ENCODE peak calls at places on chromosomes 1 and 21, in eight cellular contexts. D, E, W, A, R, M, F and Y are unnamed samples.

GRCh38 chr1:1591452-1591851 is 8.5 kb downstream of the FNDC10 start:
- DNase-seq in D (no peak), E (no peak), W (no peak), A (peak; percentile 50), R (no peak), M (no peak), F (no peak), Y (no peak)

GRCh38 chr1:94971491-94971924 is 44.6 kb upstream of the CNN3 start:
- DNase-seq in D (no peak), E (no peak), W (no peak), A (no peak), R (no peak), M (no peak), F (no peak), Y (no peak)

GRCh38 chr1:15290382-15290781 is 43.4 kb downstream of the FHAD1 start:
- DNase-seq in D (no peak), E (peak; percentile 33), W (peak; percentile 23), A (peak; percentile 90), R (no peak), M (no peak), F (no peak), Y (no peak)

GRCh38 chr1:54490361-54491248 is 57.4 kb upstream of the ACOT11 start:
- DNase-seq in D (no peak), E (no peak), W (no peak), A (peak; percentile 5), R (peak; percentile 66), M (no peak), F (peak; percentile 85), Y (peak; percentile 49)

GRCh38 chr1:160951443-160952128 is 3.0 kb downstream of the ITLN2 start:
- DNase-seq in D (peak; percentile 43), E (peak; percentile 82), W (peak; percentile 75), A (peak; percentile 55), R (peak; percentile 57), M (peak; percentile 55), F (peak; percentile 76), Y (peak; percentile 22)

GRCh38 chr1:208835082-208835467 is 590.9 kb upstream of the PLXNA2 start:
- DNase-seq in D (peak; percentile 29), E (no peak), W (no peak), A (no peak), R (peak; percentile 85), M (no peak), F (peak; percentile 59), Y (no peak)

GRCh38 chr1:218679391-218679790 is 334.3 kb downstream of the TGFB2 start:
- DNase-seq in D (no peak), E (no peak), W (no peak), A (no peak), R (no peak), M (no peak), F (no peak), Y (no peak)

GRCh38 chr1:14599173-14599754 is 779 bp downstream of the KAZN start:
- DNase-seq in D (peak; percentile 48), E (no peak), W (no peak), A (no peak), R (no peak), M (no peak), F (peak; percentile 76), Y (no peak)

GRCh38 chr1:204151562-204152309 is at the start of gene ETNK2:
- DNase-seq in D (peak; percentile 47), E (peak; percentile 31), W (peak; percentile 48), A (peak; percentile 34), R (peak; percentile 75), M (peak; percentile 21), F (peak; percentile 84), Y (peak; percentile 51)

GRCh38 chr1:16920951-16921350 is 780 bp upstream of the CROCC start:
- DNase-seq in D (no peak), E (no peak), W (no peak), A (no peak), R (no peak), M (no peak), F (no peak), Y (no peak)

GRCh38 chr1:224851850-224852261 is 77.6 kb upstream of the DNAH14 start:
- DNase-seq in D (no peak), E (no peak), W (no peak), A (no peak), R (no peak), M (no peak), F (no peak), Y (no peak)

GRCh38 chr1:248243204-248243603 is 12.0 kb downstream of the OR2M4 start:
- DNase-seq in D (no peak), E (peak; percentile 26), W (no peak), A (peak; percentile 50), R (no peak), M (no peak), F (peak; percentile 15), Y (no peak)

GRCh38 chr1:12472798-12473551 is 145.0 kb downstream of the DHRS3 start:
- DNase-seq in D (no peak), E (peak; percentile 88), W (peak; percentile 78), A (no peak), R (no peak), M (peak; percentile 41), F (no peak), Y (no peak)

GRCh38 chr21:25845729-25846256 is 111.0 kb downstream of the GABPA start:
- DNase-seq in D (no peak), E (no peak), W (no peak), A (no peak), R (peak; percentile 8), M (no peak), F (no peak), Y (no peak)

GRCh38 chr1:168483531-168483930 is 60.3 kb downstream of the XCL2 start:
- DNase-seq in D (no peak), E (no peak), W (no peak), A (no peak), R (no peak), M (no peak), F (no peak), Y (no peak)

GRCh38 chr1:4837752-4838151 is 183.3 kb downstream of the AJAP1 start:
- DNase-seq in D (no peak), E (no peak), W (no peak), A (no peak), R (no peak), M (no peak), F (no peak), Y (no peak)

GRCh38 chr1:212512731-212513559 is 80.2 kb downstream of the NENF start:
- DNase-seq in D (no peak), E (peak; percentile 10), W (no peak), A (peak; percentile 61), R (no peak), M (no peak), F (no peak), Y (no peak)

GRCh38 chr1:41418868-41419583 is 57.8 kb downstream of the FOXO6 start:
- DNase-seq in D (no peak), E (no peak), W (no peak), A (peak; percentile 96), R (peak; percentile 19), M (no peak), F (peak; percentile 27), Y (peak; percentile 85)

GRCh38 chr1:218424528-218424927 is 79.4 kb downstream of the TGFB2 start:
- DNase-seq in D (no peak), E (no peak), W (no peak), A (no peak), R (no peak), M (no peak), F (peak; percentile 18), Y (no peak)

GRCh38 chr1:183097438-183098051 is 74.3 kb downstream of the LAMC1 start:
- DNase-seq in D (no peak), E (no peak), W (no peak), A (peak; percentile 65), R (peak; percentile 19), M (no peak), F (peak; percentile 26), Y (no peak)

GRCh38 chr1:55582078-55582477 is 366.9 kb upstream of the USP24 start:
- DNase-seq in D (no peak), E (no peak), W (no peak), A (no peak), R (no peak), M (no peak), F (no peak), Y (no peak)

GRCh38 chr1:203789966-203790365 is 5.5 kb upstream of the ZBED6 start:
- DNase-seq in D (no peak), E (no peak), W (no peak), A (no peak), R (no peak), M (no peak), F (no peak), Y (no peak)

GRCh38 chr1:230064283-230064682 is 2.8 kb upstream of the GALNT2 start:
- DNase-seq in D (no peak), E (no peak), W (no peak), A (no peak), R (no peak), M (no peak), F (no peak), Y (no peak)

GRCh38 chr1:115880981-115881672 is 40.2 kb upstream of the NHLH2 start:
- DNase-seq in D (no peak), E (no peak), W (no peak), A (no peak), R (no peak), M (no peak), F (no peak), Y (no peak)

GRCh38 chr1:180167721-180168467 is 13.2 kb downstream of the QSOX1 start:
- DNase-seq in D (no peak), E (peak; percentile 17), W (no peak), A (peak; percentile 51), R (no peak), M (no peak), F (peak; percentile 30), Y (no peak)

GRCh38 chr1:77143529-77144121 is 75.6 kb downstream of the PIGK start:
- DNase-seq in D (no peak), E (no peak), W (no peak), A (no peak), R (peak; percentile 0), M (no peak), F (no peak), Y (no peak)

GRCh38 chr1:82091729-82092128 is 291.0 kb downstream of the ADGRL2 start:
- DNase-seq in D (no peak), E (no peak), W (no peak), A (peak; percentile 3), R (no peak), M (no peak), F (no peak), Y (no peak)

GRCh38 chr1:27342778-27343638 is 1.2 kb downstream of the SYTL1 start:
- DNase-seq in D (no peak), E (peak; percentile 65), W (peak; percentile 71), A (no peak), R (peak; percentile 49), M (peak; percentile 53), F (peak; percentile 45), Y (peak; percentile 75)

GRCh38 chr1:222095606-222096475 is 354.0 kb upstream of the DUSP10 start:
- DNase-seq in D (peak; percentile 30), E (peak; percentile 68), W (peak; percentile 70), A (peak; percentile 31), R (peak; percentile 8), M (peak; percentile 34), F (peak; percentile 51), Y (no peak)